ENCODE peak calls at places on chromosomes 13 and 19, in nine cellular contexts. X, K, M, S, A, J, V, Q and E are unnamed samples.
A peak's percentile ranks its signal among the peaks of the same experiment; 100 is the strongest.

GRCh38 chr19:49212302-49212701 is 54.7 kb downstream of the TRPM4 start:
- DNase-seq in Q (no peak), K (no peak), V (no peak), M (no peak), S (no peak), A (no peak), X (no peak), J (no peak), E (no peak)

GRCh38 chr19:29285187-29285687 is 72.3 kb upstream of the UQCRFS1 start:
- DNase-seq in Q (no peak), A (no peak), X (no peak), K (no peak), V (no peak), S (no peak), M (no peak), J (no peak), E (no peak)

GRCh38 chr13:113962975-113963374 is 10.9 kb downstream of the C13orf46 start:
- DNase-seq in M (no peak), X (no peak), K (peak; percentile 32), S (no peak), V (no peak), A (peak; percentile 4), Q (no peak), J (no peak), E (no peak)

GRCh38 chr19:17052439-17052838 is 22.8 kb downstream of the HAUS8 start:
- DNase-seq in A (no peak), J (peak; percentile 44), X (no peak), Q (no peak), S (no peak), M (no peak), K (no peak), V (peak; percentile 51), E (peak; percentile 35)

GRCh38 chr19:15463865-15464371 is 426 bp downstream of the RASAL3 start:
- DNase-seq in K (peak; percentile 54), V (peak; percentile 92), S (no peak), J (no peak), X (peak; percentile 23), Q (no peak), M (no peak), A (no peak), E (no peak)

GRCh38 chr13:94858856-94859811 is 146.8 kb upstream of the SOX21 start:
- DNase-seq in V (no peak), A (peak; percentile 67), J (peak; percentile 38), X (peak; percentile 64), Q (no peak), K (peak; percentile 72), M (no peak), S (no peak), E (peak; percentile 36)

GRCh38 chr19:40445945-40446784 is 2.0 kb upstream of the SERTAD3 start:
- DNase-seq in M (no peak), A (no peak), S (no peak), X (no peak), K (no peak), Q (no peak), V (no peak), J (no peak), E (no peak)

GRCh38 chr19:31023038-31023437 is 326.2 kb downstream of the TSHZ3 start:
- DNase-seq in S (no peak), V (no peak), X (no peak), Q (no peak), M (no peak), J (no peak), A (no peak), K (no peak), E (peak; percentile 37)

GRCh38 chr19:12034610-12035009 is 869 bp downstream of the ZNF433 start:
- DNase-seq in K (no peak), Q (no peak), S (no peak), J (no peak), M (no peak), X (no peak), V (no peak), A (no peak), E (no peak)

DNA sequence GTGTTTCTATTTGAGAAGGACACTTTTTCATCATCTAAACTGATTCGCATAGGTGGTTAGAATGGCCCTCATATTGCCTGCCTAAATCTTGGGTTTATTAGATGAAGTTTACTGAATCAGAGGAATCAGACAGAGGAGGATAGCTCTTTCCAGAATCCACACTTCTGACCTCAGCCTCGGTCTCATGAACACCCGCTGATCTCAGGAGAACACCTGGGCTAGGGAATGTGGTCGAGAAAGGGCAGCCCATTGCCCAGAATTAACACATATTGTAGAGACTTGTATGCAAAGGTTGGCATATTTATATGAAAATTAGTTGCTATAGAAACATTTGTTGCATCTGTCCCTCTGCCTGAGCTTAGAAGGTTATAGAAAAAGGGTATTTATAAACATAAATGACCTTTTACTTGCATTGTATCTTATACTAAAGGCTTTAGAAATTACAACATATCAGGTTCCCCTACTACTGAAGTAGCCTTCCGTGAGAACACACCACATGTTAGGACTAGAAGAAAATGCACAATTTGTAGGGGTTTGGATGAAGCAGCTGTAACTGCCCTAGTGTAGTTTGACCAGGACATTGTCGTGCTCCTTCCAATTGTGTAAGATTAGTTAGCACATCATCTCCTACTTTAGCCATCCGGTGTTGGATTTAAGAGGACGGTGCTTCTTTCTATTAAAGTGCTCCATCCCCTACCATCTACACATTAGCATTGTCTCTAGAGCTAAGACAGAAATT is 103.8 kb downstream of the TNFRSF19 start:
- DNase-seq in A (no peak), J (no peak), M (peak; percentile 47), X (no peak), Q (no peak), V (no peak), K (no peak), S (no peak), E (no peak)
- H3K4me1 ChIP-seq in A (peaks cover 45% of the 10 kb centered on the region), J (peaks cover 37% of the 10 kb centered on the region), M (peaks cover 30% of the 10 kb centered on the region), X (peaks cover 12% of the 10 kb centered on the region), Q (peaks cover 25% of the 10 kb centered on the region), V (no peaks in the 10 kb centered on the region), K (peaks cover 8% of the 10 kb centered on the region), S (peaks cover 4% of the 10 kb centered on the region), E (no peaks in the 10 kb centered on the region)

DNA sequence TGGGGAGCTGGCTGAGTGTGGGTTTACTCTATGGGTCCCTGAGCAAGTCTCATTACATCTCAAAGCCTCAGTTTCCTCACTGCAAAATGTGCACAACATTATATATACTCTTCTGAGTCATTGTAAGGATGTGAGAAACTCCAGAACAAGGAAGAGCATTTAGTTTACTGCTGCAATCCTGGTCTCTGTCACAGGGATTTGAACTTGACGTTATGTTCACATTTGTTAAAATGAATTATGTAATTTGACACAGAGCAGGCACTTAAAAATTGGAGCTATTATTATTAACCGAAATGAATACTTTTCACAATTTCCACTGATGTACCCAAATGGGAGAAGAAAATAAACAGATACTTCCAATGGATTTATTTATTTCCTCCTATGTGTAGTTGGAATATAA is 101.0 kb downstream of the STARD13 start:
- DNase-seq in Q (no peak), J (no peak), S (no peak), M (no peak), K (no peak), X (no peak), A (no peak), V (no peak), E (no peak)
- H3K4me1 ChIP-seq in Q (peaks cover 25% of the 10 kb centered on the region), J (peaks cover 12% of the 10 kb centered on the region), S (peaks cover 33% of the 10 kb centered on the region), M (peaks cover 98% of the 10 kb centered on the region), K (peaks cover 12% of the 10 kb centered on the region), X (peaks cover 16% of the 10 kb centered on the region), A (peaks cover 100% of the 10 kb centered on the region), V (no peaks in the 10 kb centered on the region), E (peaks cover 4% of the 10 kb centered on the region)

GRCh38 chr19:3669616-3670257 is 30.5 kb downstream of the PIP5K1C start:
- DNase-seq in A (no peak), Q (no peak), M (no peak), S (no peak), K (no peak), X (no peak), J (no peak), V (no peak), E (no peak)

GRCh38 chr19:3667037-3667638 is 33.1 kb downstream of the PIP5K1C start:
- DNase-seq in J (no peak), S (no peak), V (no peak), Q (no peak), M (no peak), K (no peak), X (no peak), A (no peak), E (no peak)

GRCh38 chr19:3669134-3669436 is 31.2 kb downstream of the PIP5K1C start:
- DNase-seq in J (no peak), V (no peak), A (no peak), M (no peak), K (no peak), S (no peak), Q (no peak), X (no peak), E (no peak)

GRCh38 chr19:3667766-3668165 is 32.5 kb downstream of the PIP5K1C start:
- DNase-seq in A (no peak), S (no peak), M (no peak), Q (no peak), J (no peak), V (no peak), X (no peak), K (no peak), E (no peak)

GRCh38 chr19:3668331-3669133 is 31.7 kb downstream of the PIP5K1C start:
- DNase-seq in M (no peak), K (no peak), V (no peak), S (no peak), A (no peak), Q (peak; percentile 21), J (peak; percentile 51), X (no peak), E (peak; percentile 50)
- H3K4me1 ChIP-seq in M (peaks cover 82% of the 10 kb centered on the region), K (peaks cover 36% of the 10 kb centered on the region), V (peaks cover 30% of the 10 kb centered on the region), S (peaks cover 26% of the 10 kb centered on the region), A (peaks cover 82% of the 10 kb centered on the region), Q (peaks cover 21% of the 10 kb centered on the region), J (peaks cover 23% of the 10 kb centered on the region), X (peaks cover 47% of the 10 kb centered on the region), E (peaks cover 13% of the 10 kb centered on the region)

GRCh38 chr13:30873519-30873918 is 32.6 kb upstream of the MEDAG start:
- DNase-seq in J (peak; percentile 42), X (no peak), Q (no peak), M (no peak), A (no peak), S (no peak), K (no peak), V (no peak), E (no peak)

GRCh38 chr13:30872685-30873443 is 33.2 kb upstream of the MEDAG start:
- DNase-seq in S (no peak), X (no peak), A (no peak), Q (peak; percentile 26), K (peak; percentile 68), J (peak; percentile 95), M (no peak), V (no peak), E (peak; percentile 87)

GRCh38 chr13:30874561-30874960 is 31.5 kb upstream of the MEDAG start:
- DNase-seq in K (peak; percentile 55), S (no peak), V (no peak), J (no peak), A (no peak), M (no peak), X (no peak), Q (no peak), E (no peak)

GRCh38 chr13:30872195-30872594 is 33.9 kb upstream of the MEDAG start:
- DNase-seq in Q (no peak), A (no peak), S (no peak), K (no peak), J (no peak), V (no peak), X (no peak), M (no peak), E (no peak)

DNA sequence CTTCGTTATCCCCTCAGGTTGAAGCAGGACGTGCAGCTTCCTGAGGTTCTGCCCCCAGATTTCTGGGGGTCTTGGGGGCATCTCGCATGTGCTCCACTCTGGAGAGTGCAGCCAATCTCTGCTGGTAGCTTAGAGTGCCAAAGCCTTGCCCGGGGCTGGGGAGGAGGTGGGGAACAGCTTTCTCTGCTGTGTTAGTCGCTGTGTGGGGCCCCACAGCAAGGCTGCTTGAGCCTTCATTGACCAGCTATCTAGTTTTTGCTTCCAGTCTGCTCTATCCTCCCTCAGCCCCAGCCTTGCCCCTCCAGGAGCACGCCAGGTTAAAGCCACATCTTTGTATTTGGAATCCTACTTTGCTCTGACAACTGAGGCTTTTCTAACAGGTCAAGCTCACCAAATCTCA is 32.0 kb upstream of the MEDAG start:
- DNase-seq in K (no peak), J (no peak), X (no peak), S (no peak), V (no peak), A (no peak), M (no peak), Q (no peak), E (no peak)
- H3K4me1 ChIP-seq in K (peaks cover 12% of the 10 kb centered on the region), J (peaks cover 42% of the 10 kb centered on the region), X (no peaks in the 10 kb centered on the region), S (no peaks in the 10 kb centered on the region), V (no peaks in the 10 kb centered on the region), A (peaks cover 15% of the 10 kb centered on the region), M (peaks cover 48% of the 10 kb centered on the region), Q (peaks cover 25% of the 10 kb centered on the region), E (no peaks in the 10 kb centered on the region)